ENCODE peak calls at places on chromosome 19, in seven cellular contexts. U is omental fat pad; E is H9; S is activated CD4-positive, alpha-beta T cell treated with anti-CD3 and anti-CD28 coated beads, Interleukin-2, amount 50 U/mL, for 1 hour; I is tibial nerve; O is memory B cell; T is H54. C is an unnamed sample.

GRCh38 chr19:49133621-49134454 is 14.5 kb downstream of the PPFIA3 start:
- DNase-seq in U (no peak), E (peak), S (peak), I (no peak), O (no peak), T (no peak), C (peak)

GRCh38 chr19:5170329-5170745 is 170.3 kb downstream of the PTPRS start:
- DNase-seq in U (no peak), E (peak), S (peak), I (no peak), O (peak), T (no peak), C (no peak)

GRCh38 chr19:35351441-35352176 is 3.9 kb downstream of the FFAR1 start:
- DNase-seq in U (peak), E (no peak), S (no peak), I (no peak), O (no peak), T (no peak), C (no peak)

GRCh38 chr19:17394891-17395415 is 957 bp upstream of the CCDC194 start:
- DNase-seq in U (no peak), E (peak), S (peak), I (peak), O (no peak), T (peak), C (peak)

GRCh38 chr19:18068395-18068794 is 18.3 kb downstream of the IL12RB1 start:
- DNase-seq in U (no peak), E (no peak), S (no peak), I (no peak), O (no peak), T (no peak), C (no peak)

GRCh38 chr19:39449116-39449797 is 3.9 kb downstream of the SUPT5H start:
- DNase-seq in U (no peak), E (no peak), S (no peak), I (no peak), O (no peak), T (no peak), C (no peak)

GRCh38 chr19:38203197-38203596 is 20.8 kb downstream of the DPF1 start:
- DNase-seq in U (no peak), E (peak), S (no peak), I (no peak), O (no peak), T (no peak), C (no peak)

GRCh38 chr19:33259532-33259931 is 33.9 kb upstream of the SLC7A10 start:
- DNase-seq in U (no peak), E (no peak), S (no peak), I (no peak), O (no peak), T (no peak), C (peak)